ENCODE peak calls at places on chromosomes 11 and 22, in four cellular contexts. E, K, Q and T are unnamed samples.

GRCh38 chr11:43944761-43945311 is 2.4 kb downstream of the C11orf96 start:
- DNase-seq in Q (no peak), E (peak), K (peak), T (peak)

GRCh38 chr11:128235958-128236357 is 351.4 kb downstream of the ETS1 start:
- DNase-seq in Q (no peak), E (peak), K (no peak), T (peak)

GRCh38 chr11:67357831-67358555 is 4.6 kb upstream of the POLD4 start:
- DNase-seq in K (no peak), E (peak), Q (no peak), T (peak)

GRCh38 chr11:111359223-111360149 is 19.6 kb downstream of the POU2AF1 start:
- DNase-seq in Q (no peak), K (no peak), E (no peak), T (no peak)

GRCh38 chr11:111378773-111379499 is at the start of gene POU2AF1:
- DNase-seq in E (peak), Q (peak), K (no peak), T (peak)

GRCh38 chr22:19287889-19288288 is 3.6 kb downstream of the CLTCL1 start:
- DNase-seq in Q (peak), K (peak), E (peak), T (peak)

GRCh38 chr11:106974831-106975230 is 43.4 kb downstream of the GUCY1A2 start:
- DNase-seq in K (no peak), E (peak), Q (no peak), T (no peak)

GRCh38 chr22:50677493-50678217 is 5.0 kb downstream of the SHANK3 start:
- DNase-seq in E (no peak), K (no peak), Q (no peak), T (no peak)

GRCh38 chr11:59259867-59260475 is 47.2 kb upstream of the MPEG1 start:
- DNase-seq in K (no peak), E (no peak), Q (no peak), T (no peak)

GRCh38 chr11:19736831-19737230 is 24.2 kb downstream of the NAV2 start:
- DNase-seq in Q (no peak), E (no peak), K (no peak), T (no peak)

GRCh38 chr11:19737575-19737974 is 24.9 kb downstream of the NAV2 start:
- DNase-seq in E (no peak), Q (no peak), K (no peak), T (no peak)

GRCh38 chr11:19734171-19734570 is 21.5 kb downstream of the NAV2 start:
- DNase-seq in E (no peak), Q (no peak), K (no peak), T (peak)

GRCh38 chr11:19738124-19738523 is 25.5 kb downstream of the NAV2 start:
- DNase-seq in Q (no peak), K (no peak), E (no peak), T (no peak)

GRCh38 chr11:19735512-19735911 is 22.9 kb downstream of the NAV2 start:
- DNase-seq in Q (no peak), E (peak), K (peak), T (peak)
- TF ChIP-seq CTCF in Q (peak), E (peak), K (peak), T (peak)

DNA sequence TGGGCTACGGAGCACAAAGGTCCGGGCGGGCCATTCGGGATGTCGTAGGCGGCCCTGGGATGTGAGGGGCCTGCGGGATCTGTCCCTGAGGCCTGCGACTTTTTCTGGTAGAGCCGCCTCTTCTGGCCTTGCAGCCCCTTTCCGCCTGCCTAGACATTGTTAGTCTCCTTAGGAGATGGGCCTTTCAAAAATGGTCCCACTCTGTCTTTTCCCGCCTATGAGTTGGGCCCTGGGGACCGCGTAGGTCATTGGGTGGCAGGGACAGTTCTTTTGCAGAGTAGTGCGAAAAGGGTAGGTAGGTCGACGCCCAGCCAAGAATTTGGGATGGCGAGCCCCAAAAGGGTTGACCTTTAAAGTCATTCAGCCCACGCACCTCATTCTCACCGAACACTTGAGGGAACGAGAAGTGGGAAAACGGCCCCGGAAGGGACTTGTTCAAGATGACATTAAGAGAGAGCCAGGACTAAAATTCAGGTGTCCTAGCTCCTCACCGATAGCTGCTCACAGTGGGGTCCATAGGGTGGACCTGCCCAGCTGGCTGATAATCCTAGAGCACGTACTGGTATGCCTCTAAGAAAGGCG is 785 bp downstream of the OTUB1 start:
- DNase-seq in E (no peak), Q (no peak), K (no peak), T (no peak)
- H3K4me3 ChIP-seq in E (peak), Q (peak), K (peak), T (peak)

GRCh38 chr11:93251922-93252321 is 54.1 kb upstream of the SLC36A4 start:
- DNase-seq in E (no peak), K (no peak), Q (no peak), T (no peak)

GRCh38 chr11:93244018-93244417 is 46.2 kb upstream of the SLC36A4 start:
- DNase-seq in E (no peak), Q (no peak), K (no peak), T (no peak)

GRCh38 chr11:93249437-93250210 is 51.8 kb upstream of the SLC36A4 start:
- DNase-seq in Q (no peak), K (no peak), E (no peak), T (no peak)

GRCh38 chr11:93253111-93253510 is 55.3 kb upstream of the SLC36A4 start:
- DNase-seq in K (no peak), Q (no peak), E (no peak), T (no peak)

GRCh38 chr11:93248602-93249001 is 50.8 kb upstream of the SLC36A4 start:
- DNase-seq in E (peak), K (no peak), Q (no peak), T (peak)
- TF ChIP-seq CTCF in E (peak), K (peak), Q (peak), T (peak)

GRCh38 chr11:57458060-57458409 is 2.3 kb upstream of the RTN4RL2 start:
- DNase-seq in Q (no peak), E (no peak), K (no peak), T (no peak)
- H3K4me3 ChIP-seq in Q (peak), E (no peak), K (no peak), T (peak)

GRCh38 chr22:42929838-42930155 is 72.7 kb upstream of the ARFGAP3 start:
- DNase-seq in E (no peak), K (no peak), Q (no peak), T (no peak)

GRCh38 chr22:42932197-42932519 is 75.1 kb upstream of the ARFGAP3 start:
- DNase-seq in K (no peak), E (no peak), Q (no peak), T (no peak)

GRCh38 chr22:42928969-42929837 is 72.1 kb upstream of the ARFGAP3 start:
- DNase-seq in Q (no peak), K (no peak), E (no peak), T (peak)

GRCh38 chr22:42931421-42932196 is 74.5 kb upstream of the ARFGAP3 start:
- DNase-seq in K (no peak), E (peak), Q (no peak), T (peak)

DNA sequence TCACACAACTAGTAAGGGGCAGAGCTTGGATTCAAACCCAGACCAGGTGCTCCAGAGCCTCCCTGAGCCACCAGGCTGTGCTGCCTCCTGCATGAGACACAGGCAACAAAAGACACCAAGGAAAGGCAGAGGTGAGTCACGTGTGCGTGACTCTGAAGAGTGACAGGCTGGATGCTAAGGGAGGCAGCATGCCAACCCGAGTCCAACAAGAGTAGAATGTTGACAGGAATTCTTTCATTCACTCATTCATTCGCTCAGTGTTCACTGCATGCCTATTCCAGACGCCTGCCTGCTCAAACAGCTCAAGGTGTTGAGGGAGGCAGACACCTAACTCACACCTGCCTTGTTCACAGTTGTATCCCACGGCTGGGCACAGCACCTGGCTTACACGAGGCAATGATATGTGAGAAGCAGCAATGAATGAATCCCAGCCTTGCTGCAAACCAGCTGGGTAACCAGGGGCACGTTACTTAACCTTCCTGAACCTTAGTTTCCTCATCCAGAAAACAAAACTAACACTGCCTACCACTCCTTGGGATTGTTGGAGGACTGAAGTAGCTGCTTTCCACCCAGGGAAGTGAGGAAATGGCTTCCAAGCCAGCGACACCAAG is 73.8 kb upstream of the ARFGAP3 start:
- DNase-seq in E (no peak), Q (no peak), K (peak), T (peak)
- TF ChIP-seq CTCF in E (peak), Q (peak), K (peak), T (peak)

DNA sequence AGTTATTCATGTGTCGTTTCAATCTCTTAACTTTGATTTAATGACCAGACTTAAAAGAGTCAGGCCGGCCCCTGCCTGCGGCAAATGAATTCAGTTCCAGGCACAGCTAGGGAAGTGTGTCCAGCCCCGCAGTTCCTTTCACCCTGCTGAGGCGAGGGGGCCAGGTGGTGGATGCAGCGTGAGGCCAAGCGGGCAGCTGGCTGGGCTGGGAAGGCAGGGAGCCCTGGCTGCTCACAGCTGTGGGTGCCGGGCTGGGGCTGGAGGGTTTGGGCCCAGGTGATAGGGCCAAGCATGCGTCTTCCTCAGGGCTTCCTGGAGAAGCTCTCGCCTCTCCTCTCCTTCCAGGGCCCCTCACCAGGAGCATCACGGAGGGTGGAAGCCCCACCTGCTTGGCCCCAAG is 96.8 kb downstream of the ST3GAL4 start:
- DNase-seq in E (no peak), K (no peak), Q (no peak), T (no peak)
- H3K4me3 ChIP-seq in E (no peak), K (no peak), Q (no peak), T (no peak)

DNA sequence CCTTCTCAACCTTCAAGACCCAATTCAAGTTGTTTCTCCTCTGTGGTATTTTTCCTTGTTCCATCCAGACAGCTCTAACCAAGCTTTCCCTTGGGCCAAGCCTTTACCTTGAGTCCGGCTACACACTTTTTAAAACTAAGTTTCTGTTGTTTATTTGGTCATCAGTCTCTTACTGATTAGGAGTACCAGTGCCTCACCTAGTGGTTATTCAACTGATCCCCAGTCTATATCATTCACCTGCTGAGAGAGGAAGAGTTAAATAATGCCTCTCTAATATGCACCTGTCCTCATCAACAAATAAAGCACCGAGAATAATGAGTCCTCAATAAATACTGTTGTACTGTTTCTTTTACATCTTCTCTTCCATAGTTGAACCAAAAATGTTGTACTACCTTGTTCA is 160.8 kb downstream of the MSANTD4 start:
- DNase-seq in E (peak), Q (no peak), K (no peak), T (peak)
- TF ChIP-seq CTCF in E (peak), Q (no peak), K (peak), T (peak)

DNA sequence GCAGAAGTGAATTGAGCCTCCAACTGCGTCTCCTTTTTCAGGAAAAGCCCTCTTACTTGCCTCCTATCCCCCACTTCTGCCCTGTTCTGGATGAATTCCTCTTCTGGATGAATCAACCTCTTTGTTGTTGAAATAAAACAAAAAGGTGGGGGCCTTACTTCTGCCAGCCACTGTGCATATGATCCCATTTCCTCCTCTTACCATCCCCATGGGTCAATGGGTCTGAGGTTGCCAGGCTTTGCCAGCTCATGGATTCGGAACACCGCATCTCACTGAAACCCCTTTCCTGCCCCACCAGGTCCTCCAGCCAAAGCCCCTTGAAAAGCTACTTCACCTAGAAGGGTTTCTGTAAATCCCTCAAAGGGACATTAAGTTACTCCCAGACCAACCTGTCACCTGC is 3.7 kb upstream of the CHST1 start:
- DNase-seq in Q (no peak), E (no peak), K (no peak), T (no peak)
- H3K4me3 ChIP-seq in Q (no peak), E (no peak), K (no peak), T (no peak)

DNA sequence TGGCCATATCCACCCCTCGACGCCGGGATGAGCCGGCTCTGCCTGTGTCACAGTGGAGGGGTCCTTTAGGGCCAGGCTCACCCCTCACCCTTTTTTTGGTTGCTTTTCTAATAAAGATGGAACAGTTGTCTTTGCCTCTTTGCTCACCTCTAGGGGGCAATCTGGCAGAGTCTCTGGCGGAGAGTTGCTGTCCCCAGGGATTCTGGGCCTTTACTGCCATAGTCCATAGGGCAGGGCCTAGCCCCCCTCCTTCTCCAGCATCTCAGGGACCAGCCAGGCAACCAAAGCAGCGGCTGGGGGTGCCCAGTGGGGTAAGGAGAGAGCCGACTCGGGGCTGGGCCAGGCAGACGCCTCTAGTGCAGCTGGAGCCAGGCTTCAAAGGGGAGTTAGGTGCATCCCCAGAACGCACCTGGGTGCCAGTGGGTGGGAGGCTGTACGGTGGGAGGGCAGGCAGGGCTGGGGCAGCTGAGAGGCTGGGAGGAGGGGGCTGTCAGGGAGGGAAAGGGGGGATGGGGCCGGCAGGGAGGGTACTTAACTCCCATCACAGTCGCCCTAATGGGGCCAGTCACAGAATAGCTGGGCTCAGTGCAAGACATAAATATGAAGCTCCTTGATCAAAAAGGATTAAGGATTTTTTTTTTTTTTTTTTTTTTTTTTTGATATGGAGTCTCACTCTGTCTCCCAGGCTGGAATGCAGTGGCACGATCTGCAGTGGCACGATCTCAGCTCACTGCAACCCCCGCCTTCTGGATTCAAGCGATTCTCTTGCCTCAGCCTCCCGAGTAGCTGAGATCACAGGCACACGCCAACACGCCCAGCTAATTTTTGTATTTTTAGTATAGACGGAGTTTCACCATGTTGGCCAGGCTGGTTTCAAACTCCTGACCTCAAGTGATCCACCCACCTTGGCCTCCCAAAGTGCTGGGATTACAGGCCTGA is 2.5 kb upstream of the SUSD2 start:
- DNase-seq in K (no peak), E (no peak), Q (no peak), T (peak)
- TF ChIP-seq CTCF in K (peak), E (peak), Q (peak), T (peak)